ENCODE peak calls at places on chromosomes 7 and 10, in five cellular contexts. U, E, N, A and O are unnamed samples.

GRCh38 chr10:133465950-133466474 is 12.3 kb downstream of the SCART1 start:
- DNase-seq in U (no peak), E (no peak), N (no peak), A (no peak), O (no peak)

GRCh38 chr10:2475711-2476110 is 591.6 kb upstream of the PFKP start:
- DNase-seq in U (no peak), E (no peak), N (no peak), A (no peak), O (no peak)

GRCh38 chr10:17144757-17145156 is 15.1 kb upstream of the CUBN start:
- DNase-seq in U (peak; percentile 19), E (no peak), N (no peak), A (no peak), O (peak; percentile 61)

GRCh38 chr10:47034511-47035051 is 123.4 kb downstream of the PTPN20 start:
- DNase-seq in U (no peak), E (no peak), N (no peak), A (no peak), O (no peak)

GRCh38 chr7:129607471-129608120 is 3.9 kb upstream of the NRF1 start:
- DNase-seq in U (peak; percentile 40), E (peak; percentile 15), N (no peak), A (peak; percentile 54), O (no peak)

GRCh38 chr7:100957832-100958421 is 8.6 kb downstream of the MUC3A start:
- DNase-seq in U (no peak), E (no peak), N (no peak), A (no peak), O (no peak)

GRCh38 chr7:105887569-105888199 is 11.3 kb upstream of the ATXN7L1 start:
- DNase-seq in U (no peak), E (no peak), N (no peak), A (no peak), O (no peak)

GRCh38 chr10:44306147-44306710 is 78.7 kb downstream of the CXCL12 start:
- DNase-seq in U (no peak), E (no peak), N (no peak), A (peak; percentile 89), O (no peak)

GRCh38 chr10:131860806-131861440 is 39.9 kb upstream of the PPP2R2D start:
- DNase-seq in U (no peak), E (no peak), N (no peak), A (no peak), O (no peak)

GRCh38 chr7:29207469-29207868 is 12.9 kb downstream of the CHN2 start:
- DNase-seq in U (no peak), E (no peak), N (no peak), A (peak; percentile 4), O (no peak)

GRCh38 chr7:51620690-51621089 is 304.1 kb upstream of the COBL start:
- DNase-seq in U (no peak), E (no peak), N (no peak), A (no peak), O (no peak)

GRCh38 chr7:156612930-156613329 is 27.6 kb upstream of the RNF32 start:
- DNase-seq in U (peak; percentile 74), E (peak; percentile 71), N (no peak), A (no peak), O (no peak)

GRCh38 chr10:49502358-49502757 is 36.6 kb downstream of the ERCC6 start:
- DNase-seq in U (no peak), E (no peak), N (no peak), A (no peak), O (no peak)

GRCh38 chr10:79948976-79949722 is at the start of gene SFTPD:
- DNase-seq in U (no peak), E (no peak), N (no peak), A (no peak), O (peak; percentile 12)

GRCh38 chr7:102080003-102080361 is 206.7 kb upstream of the SH2B2 start:
- DNase-seq in U (no peak), E (no peak), N (no peak), A (no peak), O (no peak)

GRCh38 chr7:74483402-74484336 is 30.0 kb downstream of the GTF2IRD1 start:
- DNase-seq in U (no peak), E (no peak), N (no peak), A (peak; percentile 95), O (no peak)

GRCh38 chr10:77004917-77005564 is 632.6 kb downstream of the KCNMA1 start:
- DNase-seq in U (no peak), E (no peak), N (peak; percentile 14), A (peak; percentile 52), O (no peak)

GRCh38 chr10:16440396-16441105 is 3.7 kb downstream of the PTER start:
- DNase-seq in U (no peak), E (no peak), N (no peak), A (peak; percentile 0), O (peak; percentile 70)

GRCh38 chr10:72088879-72089585 is 681 bp upstream of the SPOCK2 start:
- DNase-seq in U (peak; percentile 53), E (peak; percentile 51), N (no peak), A (no peak), O (no peak)

GRCh38 chr10:62916157-62916603 is 100.0 kb upstream of the EGR2 start:
- DNase-seq in U (no peak), E (no peak), N (no peak), A (peak; percentile 7), O (peak; percentile 78)

GRCh38 chr7:26279405-26279804 is 12.3 kb upstream of the SNX10 start:
- DNase-seq in U (no peak), E (no peak), N (no peak), A (peak; percentile 44), O (no peak)

GRCh38 chr10:70247360-70247759 is 14.1 kb upstream of the PPA1 start:
- DNase-seq in U (no peak), E (no peak), N (no peak), A (no peak), O (no peak)

GRCh38 chr10:12961416-12961815 is 40.1 kb downstream of the CCDC3 start:
- DNase-seq in U (no peak), E (no peak), N (no peak), A (no peak), O (no peak)

GRCh38 chr7:137591444-137591843 is 247.9 kb upstream of the PTN start:
- DNase-seq in U (no peak), E (no peak), N (no peak), A (peak; percentile 61), O (peak; percentile 16)

GRCh38 chr7:140285938-140286337 is 109.2 kb upstream of the KDM7A start:
- DNase-seq in U (no peak), E (no peak), N (no peak), A (no peak), O (no peak)

GRCh38 chr7:108292541-108292940 is 162.4 kb upstream of the LAMB4 start:
- DNase-seq in U (no peak), E (no peak), N (no peak), A (no peak), O (no peak)